ENCODE peak calls at places on chromosome 19, in six cellular contexts. One of them, this sample, is unnamed.

GRCh38 chr19:17680235-17680722 is 7.9 kb downstream of the UNC13A start:
- DNase-seq in stimulated activated CD8-positive, alpha-beta memory T cell treated with anti-CD3 and anti-CD28 coated beads, Interleukin-2, amount 100 ng/mL, for 1 hour: peak
- DNase-seq in activated CD4-positive, alpha-beta T cell treated with anti-CD3 and anti-CD28 coated beads for 24 hours: peak
- DNase-seq in heart right ventricle: peak
- DNase-seq in heart left ventricle: peak
- DNase-seq in GDM1: peak
- DNase-seq in this sample: no peak

GRCh38 chr19:10766681-10767201 is 48.9 kb downstream of the DNM2 start:
- DNase-seq in heart right ventricle: peak
- DNase-seq in heart left ventricle: peak
- DNase-seq in activated CD4-positive, alpha-beta T cell treated with anti-CD3 and anti-CD28 coated beads for 24 hours: no peak
- DNase-seq in stimulated activated CD8-positive, alpha-beta memory T cell treated with anti-CD3 and anti-CD28 coated beads, Interleukin-2, amount 100 ng/mL, for 1 hour: no peak
- DNase-seq in GDM1: no peak
- DNase-seq in this sample: no peak

GRCh38 chr19:3149526-3150505 is 14.0 kb downstream of the GNA15 start:
- DNase-seq in heart left ventricle: no peak
- DNase-seq in GDM1: no peak
- DNase-seq in stimulated activated CD8-positive, alpha-beta memory T cell treated with anti-CD3 and anti-CD28 coated beads, Interleukin-2, amount 100 ng/mL, for 1 hour: no peak
- DNase-seq in activated CD4-positive, alpha-beta T cell treated with anti-CD3 and anti-CD28 coated beads for 24 hours: no peak
- DNase-seq in heart right ventricle: no peak
- DNase-seq in this sample: no peak

GRCh38 chr19:29497241-29497640 is 28.6 kb upstream of the VSTM2B start:
- DNase-seq in heart left ventricle: no peak
- DNase-seq in heart right ventricle: no peak
- DNase-seq in GDM1: no peak
- DNase-seq in stimulated activated CD8-positive, alpha-beta memory T cell treated with anti-CD3 and anti-CD28 coated beads, Interleukin-2, amount 100 ng/mL, for 1 hour: no peak
- DNase-seq in activated CD4-positive, alpha-beta T cell treated with anti-CD3 and anti-CD28 coated beads for 24 hours: no peak
- DNase-seq in this sample: no peak

GRCh38 chr19:57334191-57334590 is 13.9 kb downstream of the ZNF543 start:
- DNase-seq in heart left ventricle: no peak
- DNase-seq in activated CD4-positive, alpha-beta T cell treated with anti-CD3 and anti-CD28 coated beads for 24 hours: no peak
- DNase-seq in stimulated activated CD8-positive, alpha-beta memory T cell treated with anti-CD3 and anti-CD28 coated beads, Interleukin-2, amount 100 ng/mL, for 1 hour: no peak
- DNase-seq in heart right ventricle: no peak
- DNase-seq in GDM1: no peak
- DNase-seq in this sample: no peak

GRCh38 chr19:39223703-39224279 is 19.7 kb upstream of the SYCN start:
- DNase-seq in heart right ventricle: no peak
- DNase-seq in GDM1: no peak
- DNase-seq in stimulated activated CD8-positive, alpha-beta memory T cell treated with anti-CD3 and anti-CD28 coated beads, Interleukin-2, amount 100 ng/mL, for 1 hour: no peak
- DNase-seq in heart left ventricle: no peak
- DNase-seq in activated CD4-positive, alpha-beta T cell treated with anti-CD3 and anti-CD28 coated beads for 24 hours: no peak
- DNase-seq in this sample: no peak

GRCh38 chr19:35718345-35719041 is 690 bp downstream of the KMT2B start:
- DNase-seq in heart left ventricle: no peak
- DNase-seq in activated CD4-positive, alpha-beta T cell treated with anti-CD3 and anti-CD28 coated beads for 24 hours: peak
- DNase-seq in GDM1: no peak
- DNase-seq in heart right ventricle: peak
- DNase-seq in stimulated activated CD8-positive, alpha-beta memory T cell treated with anti-CD3 and anti-CD28 coated beads, Interleukin-2, amount 100 ng/mL, for 1 hour: no peak
- DNase-seq in this sample: no peak

GRCh38 chr19:2983351-2984195 is 6.2 kb downstream of the TLE6 start:
- DNase-seq in stimulated activated CD8-positive, alpha-beta memory T cell treated with anti-CD3 and anti-CD28 coated beads, Interleukin-2, amount 100 ng/mL, for 1 hour: no peak
- DNase-seq in activated CD4-positive, alpha-beta T cell treated with anti-CD3 and anti-CD28 coated beads for 24 hours: no peak
- DNase-seq in heart right ventricle: peak
- DNase-seq in heart left ventricle: peak
- DNase-seq in GDM1: no peak
- DNase-seq in this sample: no peak

GRCh38 chr19:47758433-47758784 is 13.1 kb downstream of the NOP53 start:
- DNase-seq in heart left ventricle: no peak
- DNase-seq in stimulated activated CD8-positive, alpha-beta memory T cell treated with anti-CD3 and anti-CD28 coated beads, Interleukin-2, amount 100 ng/mL, for 1 hour: no peak
- DNase-seq in GDM1: no peak
- DNase-seq in activated CD4-positive, alpha-beta T cell treated with anti-CD3 and anti-CD28 coated beads for 24 hours: no peak
- DNase-seq in heart right ventricle: no peak
- DNase-seq in this sample: no peak

GRCh38 chr19:2503521-2504109 is 27.7 kb downstream of the GADD45B start:
- DNase-seq in stimulated activated CD8-positive, alpha-beta memory T cell treated with anti-CD3 and anti-CD28 coated beads, Interleukin-2, amount 100 ng/mL, for 1 hour: peak
- DNase-seq in heart right ventricle: no peak
- DNase-seq in GDM1: no peak
- DNase-seq in heart left ventricle: no peak
- DNase-seq in activated CD4-positive, alpha-beta T cell treated with anti-CD3 and anti-CD28 coated beads for 24 hours: peak
- DNase-seq in this sample: no peak

GRCh38 chr19:15551183-15552004 is 43.1 kb downstream of the CYP4F22 start:
- DNase-seq in stimulated activated CD8-positive, alpha-beta memory T cell treated with anti-CD3 and anti-CD28 coated beads, Interleukin-2, amount 100 ng/mL, for 1 hour: peak
- DNase-seq in activated CD4-positive, alpha-beta T cell treated with anti-CD3 and anti-CD28 coated beads for 24 hours: peak
- DNase-seq in heart left ventricle: no peak
- DNase-seq in heart right ventricle: peak
- DNase-seq in GDM1: no peak
- DNase-seq in this sample: no peak

GRCh38 chr19:8392017-8392591 is 1.9 kb downstream of the RAB11B start:
- DNase-seq in activated CD4-positive, alpha-beta T cell treated with anti-CD3 and anti-CD28 coated beads for 24 hours: no peak
- DNase-seq in stimulated activated CD8-positive, alpha-beta memory T cell treated with anti-CD3 and anti-CD28 coated beads, Interleukin-2, amount 100 ng/mL, for 1 hour: no peak
- DNase-seq in GDM1: no peak
- DNase-seq in heart left ventricle: peak
- DNase-seq in heart right ventricle: peak
- DNase-seq in this sample: no peak

GRCh38 chr19:19552811-19553210 is 14.7 kb downstream of the CILP2 start:
- DNase-seq in GDM1: no peak
- DNase-seq in stimulated activated CD8-positive, alpha-beta memory T cell treated with anti-CD3 and anti-CD28 coated beads, Interleukin-2, amount 100 ng/mL, for 1 hour: no peak
- DNase-seq in heart left ventricle: no peak
- DNase-seq in heart right ventricle: no peak
- DNase-seq in activated CD4-positive, alpha-beta T cell treated with anti-CD3 and anti-CD28 coated beads for 24 hours: no peak
- DNase-seq in this sample: no peak

GRCh38 chr19:28409859-28410258 is 803.1 kb downstream of the UQCRFS1 start:
- DNase-seq in activated CD4-positive, alpha-beta T cell treated with anti-CD3 and anti-CD28 coated beads for 24 hours: no peak
- DNase-seq in GDM1: no peak
- DNase-seq in stimulated activated CD8-positive, alpha-beta memory T cell treated with anti-CD3 and anti-CD28 coated beads, Interleukin-2, amount 100 ng/mL, for 1 hour: no peak
- DNase-seq in heart left ventricle: no peak
- DNase-seq in heart right ventricle: no peak
- DNase-seq in this sample: no peak

GRCh38 chr19:16111909-16112752 is 442 bp downstream of the RAB8A start:
- DNase-seq in GDM1: no peak
- DNase-seq in activated CD4-positive, alpha-beta T cell treated with anti-CD3 and anti-CD28 coated beads for 24 hours: no peak
- DNase-seq in stimulated activated CD8-positive, alpha-beta memory T cell treated with anti-CD3 and anti-CD28 coated beads, Interleukin-2, amount 100 ng/mL, for 1 hour: no peak
- DNase-seq in heart right ventricle: no peak
- DNase-seq in heart left ventricle: no peak
- DNase-seq in this sample: no peak

GRCh38 chr19:4054471-4055208 is 12.1 kb downstream of the ZBTB7A start:
- DNase-seq in GDM1: no peak
- DNase-seq in activated CD4-positive, alpha-beta T cell treated with anti-CD3 and anti-CD28 coated beads for 24 hours: no peak
- DNase-seq in heart left ventricle: peak
- DNase-seq in heart right ventricle: no peak
- DNase-seq in stimulated activated CD8-positive, alpha-beta memory T cell treated with anti-CD3 and anti-CD28 coated beads, Interleukin-2, amount 100 ng/mL, for 1 hour: no peak
- DNase-seq in this sample: no peak

GRCh38 chr19:51690359-51691121 is 2.6 kb upstream of the SPACA6 start:
- DNase-seq in heart right ventricle: peak
- DNase-seq in activated CD4-positive, alpha-beta T cell treated with anti-CD3 and anti-CD28 coated beads for 24 hours: peak
- DNase-seq in heart left ventricle: peak
- DNase-seq in stimulated activated CD8-positive, alpha-beta memory T cell treated with anti-CD3 and anti-CD28 coated beads, Interleukin-2, amount 100 ng/mL, for 1 hour: no peak
- DNase-seq in GDM1: peak
- DNase-seq in this sample: no peak

GRCh38 chr19:4096049-4096892 is 27.7 kb downstream of the MAP2K2 start:
- DNase-seq in GDM1: no peak
- DNase-seq in heart left ventricle: no peak
- DNase-seq in stimulated activated CD8-positive, alpha-beta memory T cell treated with anti-CD3 and anti-CD28 coated beads, Interleukin-2, amount 100 ng/mL, for 1 hour: no peak
- DNase-seq in activated CD4-positive, alpha-beta T cell treated with anti-CD3 and anti-CD28 coated beads for 24 hours: no peak
- DNase-seq in heart right ventricle: no peak
- DNase-seq in this sample: no peak

GRCh38 chr19:47781590-47782318 is 3.3 kb downstream of the SELENOW start:
- DNase-seq in heart left ventricle: peak
- DNase-seq in stimulated activated CD8-positive, alpha-beta memory T cell treated with anti-CD3 and anti-CD28 coated beads, Interleukin-2, amount 100 ng/mL, for 1 hour: no peak
- DNase-seq in heart right ventricle: no peak
- DNase-seq in GDM1: no peak
- DNase-seq in activated CD4-positive, alpha-beta T cell treated with anti-CD3 and anti-CD28 coated beads for 24 hours: no peak
- DNase-seq in this sample: no peak

GRCh38 chr19:19224852-19225494 is 13.2 kb downstream of the NCAN start:
- DNase-seq in heart right ventricle: peak
- DNase-seq in activated CD4-positive, alpha-beta T cell treated with anti-CD3 and anti-CD28 coated beads for 24 hours: peak
- DNase-seq in GDM1: peak
- DNase-seq in stimulated activated CD8-positive, alpha-beta memory T cell treated with anti-CD3 and anti-CD28 coated beads, Interleukin-2, amount 100 ng/mL, for 1 hour: peak
- DNase-seq in heart left ventricle: peak
- DNase-seq in this sample: no peak

GRCh38 chr19:5804516-5805464 is at the start of gene NRTN:
- DNase-seq in heart right ventricle: no peak
- DNase-seq in heart left ventricle: peak
- DNase-seq in activated CD4-positive, alpha-beta T cell treated with anti-CD3 and anti-CD28 coated beads for 24 hours: no peak
- DNase-seq in stimulated activated CD8-positive, alpha-beta memory T cell treated with anti-CD3 and anti-CD28 coated beads, Interleukin-2, amount 100 ng/mL, for 1 hour: no peak
- DNase-seq in GDM1: no peak
- DNase-seq in this sample: no peak

GRCh38 chr19:54192972-54193371 is 1.9 kb downstream of the TSEN34 start:
- DNase-seq in stimulated activated CD8-positive, alpha-beta memory T cell treated with anti-CD3 and anti-CD28 coated beads, Interleukin-2, amount 100 ng/mL, for 1 hour: no peak
- DNase-seq in heart left ventricle: no peak
- DNase-seq in GDM1: no peak
- DNase-seq in activated CD4-positive, alpha-beta T cell treated with anti-CD3 and anti-CD28 coated beads for 24 hours: no peak
- DNase-seq in heart right ventricle: no peak
- DNase-seq in this sample: no peak

GRCh38 chr19:46076951-46077814 is 36.4 kb upstream of the IGFL4 start:
- DNase-seq in stimulated activated CD8-positive, alpha-beta memory T cell treated with anti-CD3 and anti-CD28 coated beads, Interleukin-2, amount 100 ng/mL, for 1 hour: no peak
- DNase-seq in GDM1: peak
- DNase-seq in activated CD4-positive, alpha-beta T cell treated with anti-CD3 and anti-CD28 coated beads for 24 hours: peak
- DNase-seq in heart right ventricle: no peak
- DNase-seq in heart left ventricle: peak
- DNase-seq in this sample: no peak

GRCh38 chr19:32464279-32464678 is 58.7 kb downstream of the DPY19L3 start:
- DNase-seq in stimulated activated CD8-positive, alpha-beta memory T cell treated with anti-CD3 and anti-CD28 coated beads, Interleukin-2, amount 100 ng/mL, for 1 hour: no peak
- DNase-seq in GDM1: no peak
- DNase-seq in activated CD4-positive, alpha-beta T cell treated with anti-CD3 and anti-CD28 coated beads for 24 hours: no peak
- DNase-seq in heart left ventricle: no peak
- DNase-seq in heart right ventricle: no peak
- DNase-seq in this sample: no peak

GRCh38 chr19:45477713-45478453 is 10.1 kb downstream of the FOSB start:
- DNase-seq in stimulated activated CD8-positive, alpha-beta memory T cell treated with anti-CD3 and anti-CD28 coated beads, Interleukin-2, amount 100 ng/mL, for 1 hour: no peak
- DNase-seq in heart left ventricle: no peak
- DNase-seq in activated CD4-positive, alpha-beta T cell treated with anti-CD3 and anti-CD28 coated beads for 24 hours: no peak
- DNase-seq in GDM1: no peak
- DNase-seq in heart right ventricle: no peak
- DNase-seq in this sample: no peak

GRCh38 chr19:18204394-18205179 is 745 bp upstream of the RAB3A start:
- DNase-seq in heart left ventricle: no peak
- DNase-seq in activated CD4-positive, alpha-beta T cell treated with anti-CD3 and anti-CD28 coated beads for 24 hours: no peak
- DNase-seq in stimulated activated CD8-positive, alpha-beta memory T cell treated with anti-CD3 and anti-CD28 coated beads, Interleukin-2, amount 100 ng/mL, for 1 hour: no peak
- DNase-seq in heart right ventricle: peak
- DNase-seq in GDM1: peak
- DNase-seq in this sample: no peak

GRCh38 chr19:34088292-34088691 is 84.0 kb upstream of the LSM14A start:
- DNase-seq in stimulated activated CD8-positive, alpha-beta memory T cell treated with anti-CD3 and anti-CD28 coated beads, Interleukin-2, amount 100 ng/mL, for 1 hour: no peak
- DNase-seq in heart right ventricle: no peak
- DNase-seq in GDM1: no peak
- DNase-seq in activated CD4-positive, alpha-beta T cell treated with anti-CD3 and anti-CD28 coated beads for 24 hours: no peak
- DNase-seq in heart left ventricle: no peak
- DNase-seq in this sample: no peak

GRCh38 chr19:51784922-51785690 is 9.9 kb upstream of the FPR3 start:
- DNase-seq in heart right ventricle: peak
- DNase-seq in activated CD4-positive, alpha-beta T cell treated with anti-CD3 and anti-CD28 coated beads for 24 hours: peak
- DNase-seq in heart left ventricle: peak
- DNase-seq in stimulated activated CD8-positive, alpha-beta memory T cell treated with anti-CD3 and anti-CD28 coated beads, Interleukin-2, amount 100 ng/mL, for 1 hour: no peak
- DNase-seq in GDM1: no peak
- DNase-seq in this sample: no peak

GRCh38 chr19:13430790-13431582 is 75.3 kb downstream of the CACNA1A start:
- DNase-seq in GDM1: no peak
- DNase-seq in activated CD4-positive, alpha-beta T cell treated with anti-CD3 and anti-CD28 coated beads for 24 hours: peak
- DNase-seq in stimulated activated CD8-positive, alpha-beta memory T cell treated with anti-CD3 and anti-CD28 coated beads, Interleukin-2, amount 100 ng/mL, for 1 hour: no peak
- DNase-seq in heart right ventricle: peak
- DNase-seq in heart left ventricle: no peak
- DNase-seq in this sample: no peak

GRCh38 chr19:6059396-6059947 is 50.8 kb downstream of the RFX2 start:
- DNase-seq in GDM1: no peak
- DNase-seq in heart right ventricle: no peak
- DNase-seq in heart left ventricle: no peak
- DNase-seq in stimulated activated CD8-positive, alpha-beta memory T cell treated with anti-CD3 and anti-CD28 coated beads, Interleukin-2, amount 100 ng/mL, for 1 hour: no peak
- DNase-seq in activated CD4-positive, alpha-beta T cell treated with anti-CD3 and anti-CD28 coated beads for 24 hours: no peak
- DNase-seq in this sample: no peak

GRCh38 chr19:41323430-41324125 is 13.6 kb downstream of the CCDC97 start:
- DNase-seq in stimulated activated CD8-positive, alpha-beta memory T cell treated with anti-CD3 and anti-CD28 coated beads, Interleukin-2, amount 100 ng/mL, for 1 hour: no peak
- DNase-seq in heart right ventricle: peak
- DNase-seq in activated CD4-positive, alpha-beta T cell treated with anti-CD3 and anti-CD28 coated beads for 24 hours: no peak
- DNase-seq in GDM1: peak
- DNase-seq in heart left ventricle: peak
- DNase-seq in this sample: no peak

GRCh38 chr19:1252818-1253513 is 4.6 kb downstream of the MIDN start:
- DNase-seq in stimulated activated CD8-positive, alpha-beta memory T cell treated with anti-CD3 and anti-CD28 coated beads, Interleukin-2, amount 100 ng/mL, for 1 hour: peak
- DNase-seq in GDM1: peak
- DNase-seq in heart left ventricle: peak
- DNase-seq in heart right ventricle: peak
- DNase-seq in activated CD4-positive, alpha-beta T cell treated with anti-CD3 and anti-CD28 coated beads for 24 hours: peak
- DNase-seq in this sample: peak

This sample was measured in esophagus squamous epithelium.